ENCODE peak calls at places on chromosomes 1 and 21, in four cellular contexts. One of them, this sample, is unnamed.

GRCh38 chr21:16388291-16388690 is 658.5 kb downstream of the USP25 start:
- DNase-seq in IMR-90: no peak
- DNase-seq in spleen: no peak
- DNase-seq in thyroid gland: no peak
- DNase-seq in this sample: no peak

GRCh38 chr21:41894922-41895557 is 15.9 kb upstream of the PRDM15 start:
- DNase-seq in IMR-90: peak; percentile 91
- DNase-seq in spleen: no peak
- DNase-seq in thyroid gland: no peak
- DNase-seq in this sample: no peak

GRCh38 chr1:53619811-53620619 is 118.9 kb downstream of the GLIS1 start:
- DNase-seq in IMR-90: peak; percentile 81
- DNase-seq in spleen: peak; percentile 61
- DNase-seq in thyroid gland: no peak
- DNase-seq in this sample: no peak

GRCh38 chr1:155940531-155940992 is 876 bp upstream of the RXFP4 start:
- DNase-seq in IMR-90: peak; percentile 55
- DNase-seq in spleen: peak; percentile 66
- DNase-seq in thyroid gland: peak; percentile 60
- DNase-seq in this sample: peak; percentile 65

GRCh38 chr1:10626011-10626731 is 151.4 kb downstream of the PEX14 start:
- DNase-seq in IMR-90: no peak
- DNase-seq in spleen: peak; percentile 46
- DNase-seq in thyroid gland: no peak
- DNase-seq in this sample: no peak

GRCh38 chr1:210570116-210570515 is 241.4 kb downstream of the HHAT start:
- DNase-seq in IMR-90: no peak
- DNase-seq in spleen: no peak
- DNase-seq in thyroid gland: no peak
- DNase-seq in this sample: no peak

GRCh38 chr21:41477641-41478318 is 30.2 kb downstream of the TMPRSS2 start:
- DNase-seq in IMR-90: no peak
- DNase-seq in spleen: peak; percentile 41
- DNase-seq in thyroid gland: peak; percentile 58
- DNase-seq in this sample: no peak

GRCh38 chr1:15249032-15249601 is 2.1 kb downstream of the FHAD1 start:
- DNase-seq in IMR-90: peak; percentile 4
- DNase-seq in spleen: no peak
- DNase-seq in thyroid gland: no peak
- DNase-seq in this sample: no peak

GRCh38 chr1:157878059-157878458 is 36.5 kb upstream of the CD5L start:
- DNase-seq in IMR-90: peak; percentile 35
- DNase-seq in spleen: no peak
- DNase-seq in thyroid gland: no peak
- DNase-seq in this sample: no peak

GRCh38 chr1:98940680-98941079 is 64.0 kb downstream of the PLPPR5 start:
- DNase-seq in IMR-90: peak; percentile 81
- DNase-seq in spleen: no peak
- DNase-seq in thyroid gland: no peak
- DNase-seq in this sample: no peak

GRCh38 chr21:33478858-33479678 is 706 bp downstream of the TMEM50B start:
- DNase-seq in IMR-90: peak; percentile 17
- DNase-seq in spleen: peak; percentile 87
- DNase-seq in thyroid gland: peak; percentile 49
- DNase-seq in this sample: peak; percentile 47

GRCh38 chr1:83787246-83787998 is 211.5 kb downstream of the TTLL7 start:
- DNase-seq in IMR-90: no peak
- DNase-seq in spleen: no peak
- DNase-seq in thyroid gland: no peak
- DNase-seq in this sample: no peak

GRCh38 chr1:162629651-162630050 is 2.6 kb upstream of the DDR2 start:
- DNase-seq in IMR-90: peak; percentile 81
- DNase-seq in spleen: no peak
- DNase-seq in thyroid gland: no peak
- DNase-seq in this sample: no peak

GRCh38 chr1:201376464-201377374 is 761 bp downstream of the TNNT2 start:
- DNase-seq in IMR-90: peak; percentile 46
- DNase-seq in spleen: no peak
- DNase-seq in thyroid gland: no peak
- DNase-seq in this sample: no peak

GRCh38 chr1:64984106-64984505 is 17.8 kb upstream of the JAK1 start:
- DNase-seq in IMR-90: no peak
- DNase-seq in spleen: no peak
- DNase-seq in thyroid gland: no peak
- DNase-seq in this sample: no peak

GRCh38 chr1:32783851-32784250 is 33.3 kb downstream of the YARS1 start:
- DNase-seq in IMR-90: no peak
- DNase-seq in spleen: no peak
- DNase-seq in thyroid gland: no peak
- DNase-seq in this sample: no peak
- H3K36me3 ChIP-seq in IMR-90: peaks cover 67% of the 10 kb centered on the region
- H3K36me3 ChIP-seq in spleen: peaks cover 91% of the 10 kb centered on the region
- H3K36me3 ChIP-seq in thyroid gland: peaks cover 46% of the 10 kb centered on the region
- H3K36me3 ChIP-seq in this sample: peaks cover 97% of the 10 kb centered on the region

GRCh38 chr1:79041666-79042065 is 35.1 kb upstream of the ADGRL4 start:
- DNase-seq in IMR-90: peak; percentile 20
- DNase-seq in spleen: no peak
- DNase-seq in thyroid gland: no peak
- DNase-seq in this sample: no peak
- H3K27ac ChIP-seq in IMR-90: peak overlapping the region; percentile 1
- H3K27ac ChIP-seq in spleen: peak overlapping the region; percentile 74
- H3K27ac ChIP-seq in thyroid gland: no peak overlapping the region
- H3K27ac ChIP-seq in this sample: no peak overlapping the region

DNA sequence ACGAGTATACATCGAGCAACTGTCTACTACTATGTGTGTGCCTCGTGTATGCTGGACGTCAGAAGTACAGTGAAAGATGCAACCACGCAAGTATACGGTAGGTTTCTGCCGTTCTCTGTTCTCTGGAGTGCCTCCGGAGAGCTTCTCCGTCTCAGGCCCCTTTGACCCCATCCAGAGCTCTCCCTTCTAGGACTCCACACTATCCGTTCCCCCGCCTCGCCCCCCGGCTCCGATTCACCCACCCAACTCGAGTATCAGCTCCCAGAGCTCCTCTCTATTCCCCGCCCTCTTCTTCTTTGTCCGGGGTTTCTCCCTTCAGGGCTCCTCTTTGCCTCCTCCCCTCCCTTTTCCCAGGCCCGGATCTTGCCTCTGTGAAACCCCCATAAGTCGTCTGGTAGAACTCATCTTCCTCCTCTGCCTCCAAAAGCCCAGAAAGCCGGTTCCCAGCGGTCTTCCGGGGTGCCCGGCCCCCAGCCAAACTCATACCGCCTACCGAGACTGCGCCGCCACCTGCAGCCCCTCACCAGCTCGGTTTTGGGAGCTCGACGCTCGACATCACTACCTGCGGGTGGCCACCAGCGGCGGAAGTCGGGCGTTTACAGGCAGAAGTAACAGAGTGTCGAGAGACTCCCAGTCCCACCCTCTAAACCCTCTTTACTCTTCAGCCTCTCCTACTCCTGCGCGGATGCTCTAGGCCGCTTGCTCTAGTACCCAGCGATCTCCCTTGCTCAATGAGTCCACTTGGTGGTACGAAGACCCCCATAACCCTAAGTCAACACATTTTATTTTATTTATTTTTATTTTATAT is at the start of gene VPS72:
- DNase-seq in IMR-90: peak; percentile 88
- DNase-seq in spleen: peak; percentile 96
- DNase-seq in thyroid gland: peak; percentile 85
- DNase-seq in this sample: peak; percentile 89
- TF ChIP-seq POLR2A in IMR-90: peak; percentile 86
- TF ChIP-seq POLR2A in spleen: peak; percentile 9
- TF ChIP-seq POLR2A in thyroid gland: no peak
- TF ChIP-seq POLR2A in this sample: peak; percentile 46

DNA sequence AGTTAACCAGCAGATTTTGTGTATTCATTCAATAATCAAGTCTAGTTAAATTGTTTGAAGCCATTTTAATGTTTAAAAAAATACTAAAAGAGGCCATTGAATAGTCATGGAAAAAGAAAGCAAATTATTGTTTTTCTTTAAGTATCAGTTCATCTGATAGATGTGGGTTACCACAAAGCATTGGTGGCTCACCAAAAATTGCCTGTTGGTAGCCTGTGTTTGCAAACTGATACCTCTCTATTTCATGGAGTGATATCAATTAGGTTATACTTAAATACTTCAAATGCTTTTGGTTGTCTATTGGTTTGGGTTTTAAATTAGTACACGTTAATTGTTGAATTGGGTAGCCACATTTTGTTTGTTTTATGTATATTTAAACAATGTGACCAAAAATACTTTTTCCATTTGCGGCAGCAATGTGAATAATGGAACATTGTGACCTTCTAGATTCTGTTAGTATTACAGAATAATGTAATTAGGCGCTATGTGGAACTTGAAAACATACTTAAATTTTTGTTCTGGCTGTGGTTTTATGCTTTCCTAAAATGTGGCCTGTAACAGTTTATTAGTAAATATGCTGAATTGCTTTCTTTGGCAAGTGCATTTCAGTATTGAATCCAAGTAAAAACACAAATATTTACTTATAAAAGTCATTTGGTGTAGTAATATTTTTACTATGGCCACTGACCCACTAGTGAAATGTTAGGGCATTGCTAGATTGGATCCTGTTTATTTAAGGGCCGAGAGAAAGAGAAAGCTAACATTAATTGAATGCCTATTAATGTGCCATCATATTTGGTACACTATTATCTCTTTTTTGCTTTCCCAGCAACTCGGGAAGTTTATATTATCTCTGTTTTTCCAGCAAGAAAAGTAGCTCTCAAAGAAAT is 37.0 kb upstream of the NBL1 start:
- DNase-seq in IMR-90: peak; percentile 8
- DNase-seq in spleen: no peak
- DNase-seq in thyroid gland: no peak
- DNase-seq in this sample: no peak
- H3K36me3 ChIP-seq in IMR-90: peaks cover 6% of the 10 kb centered on the region
- H3K36me3 ChIP-seq in spleen: peaks cover 3% of the 10 kb centered on the region
- H3K36me3 ChIP-seq in thyroid gland: no peaks in the 10 kb centered on the region
- H3K36me3 ChIP-seq in this sample: no peaks in the 10 kb centered on the region

DNA sequence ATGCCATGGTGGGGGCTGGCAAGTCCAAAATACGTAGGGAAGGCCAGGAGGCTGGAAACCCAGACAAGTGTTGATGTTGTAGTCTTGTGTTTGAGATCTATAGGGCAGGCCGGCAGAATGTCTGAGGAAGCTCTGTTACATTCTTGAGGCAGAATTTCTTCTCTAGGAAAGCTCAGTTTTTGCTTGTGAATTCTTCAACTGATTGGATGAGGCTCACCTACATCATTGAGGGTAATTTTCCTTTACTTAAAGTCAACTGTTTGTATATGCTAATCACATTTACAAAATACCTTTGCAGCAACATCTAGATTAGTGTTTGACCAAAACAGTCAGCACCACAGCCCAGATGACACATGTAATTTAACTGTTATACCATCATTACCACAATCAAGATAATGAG is 37.0 kb downstream of the PATJ start:
- DNase-seq in IMR-90: no peak
- DNase-seq in spleen: no peak
- DNase-seq in thyroid gland: no peak
- DNase-seq in this sample: no peak
- H3K27ac ChIP-seq in IMR-90: no peak overlapping the region
- H3K27ac ChIP-seq in spleen: no peak overlapping the region
- H3K27ac ChIP-seq in thyroid gland: no peak overlapping the region
- H3K27ac ChIP-seq in this sample: no peak overlapping the region

GRCh38 chr21:36917487-36918158 is 48.8 kb downstream of the HLCS start:
- DNase-seq in IMR-90: peak; percentile 75
- DNase-seq in spleen: no peak
- DNase-seq in thyroid gland: no peak
- DNase-seq in this sample: peak; percentile 36
- TF ChIP-seq POLR2A in IMR-90: no peak
- TF ChIP-seq POLR2A in spleen: no peak
- TF ChIP-seq POLR2A in thyroid gland: no peak
- TF ChIP-seq POLR2A in this sample: no peak

This sample was measured in adrenal gland.